ENCODE peak calls at places on chromosomes 2 and 18, in four cellular contexts. K is NCI-H69; Y is stimulated activated CD4-positive, alpha-beta T cell treated with anti-CD3 and anti-CD28 coated beads, Interleukin-2, amount 100 ng/mL, for 48 hours; J is GM04504. N is an unnamed sample.

GRCh38 chr2:42614838-42615237 is 46.4 kb downstream of the MTA3 start:
- DNase-seq in K (no peak), Y (no peak), J (no peak), N (no peak)

GRCh38 chr18:12295389-12296086 is 12.5 kb upstream of the TUBB6 start:
- DNase-seq in K (no peak), Y (no peak), J (no peak), N (no peak)

GRCh38 chr2:195672674-195673073 is 15.6 kb downstream of the SLC39A10 start:
- DNase-seq in K (peak; percentile 30), Y (no peak), J (no peak), N (no peak)

GRCh38 chr2:196259507-196260481 is 88.4 kb upstream of the STK17B start:
- DNase-seq in K (peak; percentile 81), Y (no peak), J (no peak), N (no peak)

GRCh38 chr2:95158891-95159619 is 593 bp downstream of the ZNF514 start:
- DNase-seq in K (peak; percentile 58), Y (peak; percentile 18), J (peak; percentile 16), N (no peak)

GRCh38 chr18:13518382-13518781 is 208.0 kb downstream of the FAM210A start:
- DNase-seq in K (no peak), Y (no peak), J (no peak), N (no peak)

GRCh38 chr2:64751286-64752260 is 97.9 kb upstream of the SERTAD2 start:
- DNase-seq in K (peak; percentile 61), Y (no peak), J (peak; percentile 99), N (no peak)

GRCh38 chr2:239245872-239246701 is 154.7 kb downstream of the HDAC4 start:
- DNase-seq in K (peak; percentile 61), Y (no peak), J (no peak), N (no peak)

GRCh38 chr18:74861154-74861553 is 263.5 kb downstream of the ZNF407 start:
- DNase-seq in K (no peak), Y (no peak), J (no peak), N (no peak)

GRCh38 chr2:216657086-216657855 is 24.1 kb downstream of the IGFBP2 start:
- DNase-seq in K (no peak), Y (no peak), J (no peak), N (no peak)

GRCh38 chr18:50454379-50455005 is 79.6 kb downstream of the SKA1 start:
- DNase-seq in K (peak; percentile 57), Y (no peak), J (no peak), N (no peak)

GRCh38 chr2:201572822-201573493 is 70.3 kb downstream of the TMEM237 start:
- DNase-seq in K (no peak), Y (no peak), J (no peak), N (no peak)

GRCh38 chr2:43989549-43989948 is 6.2 kb downstream of the LRPPRC start:
- DNase-seq in K (no peak), Y (no peak), J (no peak), N (no peak)

GRCh38 chr2:29012211-29012681 is 31.1 kb downstream of the TOGARAM2 start:
- DNase-seq in K (no peak), Y (no peak), J (no peak), N (no peak)

GRCh38 chr2:90207454-90208058 is 1516.1 kb downstream of the RPIA start:
- DNase-seq in K (no peak), Y (no peak), J (no peak), N (no peak)

GRCh38 chr2:201821080-201821479 is 14.7 kb downstream of the CDK15 start:
- DNase-seq in K (peak; percentile 85), Y (no peak), J (no peak), N (no peak)

GRCh38 chr2:44949329-44950151 is 8.0 kb downstream of the SIX3 start:
- DNase-seq in K (peak; percentile 81), Y (no peak), J (no peak), N (no peak)

GRCh38 chr2:191845248-191845715 is 1.6 kb downstream of the CAVIN2 start:
- DNase-seq in K (no peak), Y (no peak), J (no peak), N (no peak)

GRCh38 chr2:27191107-27191829 is 20.6 kb upstream of the ATRAID start:
- DNase-seq in K (peak; percentile 48), Y (peak; percentile 33), J (no peak), N (no peak)

GRCh38 chr18:51921862-51922261 is 418.1 kb upstream of the DCC start:
- DNase-seq in K (no peak), Y (no peak), J (no peak), N (no peak)

GRCh38 chr2:75025216-75025615 is 66.8 kb downstream of the POLE4 start:
- DNase-seq in K (no peak), Y (no peak), J (no peak), N (no peak)

GRCh38 chr18:29003194-29003593 is 826.3 kb upstream of the CDH2 start:
- DNase-seq in K (peak; percentile 22), Y (no peak), J (no peak), N (no peak)

GRCh38 chr2:99573624-99574251 is 83.9 kb upstream of the REV1 start:
- DNase-seq in K (peak; percentile 52), Y (no peak), J (no peak), N (no peak)

GRCh38 chr2:215727507-215728503 is 285.5 kb downstream of the MREG start:
- DNase-seq in K (no peak), Y (no peak), J (no peak), N (no peak)

GRCh38 chr2:235936493-235936892 is 231.7 kb downstream of the GBX2 start:
- DNase-seq in K (no peak), Y (no peak), J (no peak), N (no peak)

GRCh38 chr2:157592983-157593382 is 35.7 kb downstream of the ACVR1C start:
- DNase-seq in K (peak; percentile 86), Y (no peak), J (peak; percentile 23), N (no peak)

GRCh38 chr2:183078163-183078466 is 432 bp upstream of the DUSP19 start:
- DNase-seq in K (peak; percentile 82), Y (no peak), J (no peak), N (no peak)

GRCh38 chr2:133557624-133558023 is 10.6 kb downstream of the NCKAP5 start:
- DNase-seq in K (peak; percentile 33), Y (no peak), J (no peak), N (no peak)

GRCh38 chr2:37629529-37629928 is 41.9 kb downstream of the CDC42EP3 start:
- DNase-seq in K (no peak), Y (no peak), J (no peak), N (no peak)

GRCh38 chr18:67132919-67133318 is 383.6 kb downstream of the DSEL start:
- DNase-seq in K (peak; percentile 99), Y (no peak), J (no peak), N (no peak)

GRCh38 chr2:229474125-229474524 is 203.0 kb upstream of the PID1 start:
- DNase-seq in K (no peak), Y (no peak), J (no peak), N (no peak)

GRCh38 chr2:30716117-30716900 is 90.9 kb downstream of the CAPN13 start:
- DNase-seq in K (no peak), Y (no peak), J (no peak), N (no peak)

GRCh38 chr2:20227894-20228505 is 3.1 kb upstream of the SDC1 start:
- DNase-seq in K (no peak), Y (no peak), J (no peak), N (no peak)

GRCh38 chr2:215436705-215437570 is 1.1 kb upstream of the FN1 start:
- DNase-seq in K (no peak), Y (no peak), J (no peak), N (no peak)

GRCh38 chr2:230684222-230685164 is 28.1 kb upstream of the CAB39 start:
- DNase-seq in K (peak; percentile 18), Y (no peak), J (no peak), N (no peak)

N was measured in HFF-Myc.